ENCODE peak calls at places on chromosome 13, in nine cellular contexts. R is uterus, V is left lung, N is neural progenitor cell, P is endothelial cell of umbilical vein, T is A673, Z is testis, K is AG04450, O is upper lobe of left lung. L is an unnamed sample.

GRCh38 chr13:25429466-25429865 is 57.7 kb downstream of the ATP8A2 start:
- DNase-seq in R (no peak), V (no peak), N (no peak), P (no peak), T (no peak), Z (no peak), K (no peak), O (no peak), L (no peak)

GRCh38 chr13:73625562-73626339 is 508.5 kb downstream of the KLF12 start:
- DNase-seq in R (no peak), V (no peak), N (no peak), P (no peak), T (no peak), Z (no peak), K (no peak), O (no peak), L (peak)

GRCh38 chr13:94701313-94702180 is 10.8 kb downstream of the SOX21 start:
- DNase-seq in R (no peak), V (no peak), N (no peak), P (no peak), T (no peak), Z (no peak), K (no peak), O (no peak), L (no peak)

GRCh38 chr13:20402881-20403280 is 122.8 kb downstream of the CRYL1 start:
- DNase-seq in R (no peak), V (no peak), N (no peak), P (no peak), T (no peak), Z (no peak), K (no peak), O (peak), L (no peak)

GRCh38 chr13:95056266-95056665 is 245.0 kb downstream of the ABCC4 start:
- DNase-seq in R (no peak), V (no peak), N (peak), P (no peak), T (no peak), Z (no peak), K (no peak), O (no peak), L (no peak)

GRCh38 chr13:75864718-75865117 is 228.6 kb downstream of the LMO7 start:
- DNase-seq in R (no peak), V (no peak), N (no peak), P (no peak), T (no peak), Z (no peak), K (peak), O (no peak), L (no peak)

GRCh38 chr13:75334634-75335447 is 147.1 kb downstream of the TBC1D4 start:
- DNase-seq in R (no peak), V (no peak), N (no peak), P (no peak), T (no peak), Z (no peak), K (no peak), O (no peak), L (no peak)

GRCh38 chr13:63190742-63191141 is 1775.1 kb upstream of the PCDH20 start:
- DNase-seq in R (no peak), V (no peak), N (no peak), P (no peak), T (peak), Z (no peak), K (no peak), O (no peak), L (no peak)

GRCh38 chr13:24063281-24063851 is 97.2 kb upstream of the SPATA13 start:
- DNase-seq in R (peak), V (no peak), N (no peak), P (peak), T (no peak), Z (peak), K (no peak), O (no peak), L (no peak)

GRCh38 chr13:53191091-53191490 is 162.5 kb downstream of the OLFM4 start:
- DNase-seq in R (no peak), V (no peak), N (peak), P (no peak), T (peak), Z (no peak), K (no peak), O (no peak), L (no peak)

GRCh38 chr13:44853641-44854040 is 135.6 kb downstream of the NUFIP1 start:
- DNase-seq in R (no peak), V (no peak), N (no peak), P (peak), T (no peak), Z (no peak), K (no peak), O (peak), L (no peak)

GRCh38 chr13:103055166-103055565 is 11.1 kb downstream of the SLC10A2 start:
- DNase-seq in R (no peak), V (no peak), N (no peak), P (no peak), T (no peak), Z (no peak), K (no peak), O (no peak), L (no peak)

GRCh38 chr13:26062853-26063444 is 11.1 kb upstream of the SHISA2 start:
- DNase-seq in R (no peak), V (no peak), N (peak), P (peak), T (peak), Z (peak), K (no peak), O (no peak), L (no peak)

GRCh38 chr13:92158335-92158734 is 759.9 kb downstream of the GPC5 start:
- DNase-seq in R (no peak), V (no peak), N (no peak), P (no peak), T (no peak), Z (no peak), K (no peak), O (no peak), L (no peak)

GRCh38 chr13:51832471-51833152 is 12.4 kb downstream of the TMEM272 start:
- DNase-seq in R (no peak), V (no peak), N (peak), P (peak), T (peak), Z (no peak), K (no peak), O (no peak), L (peak)

GRCh38 chr13:73708393-73708985 is 425.7 kb downstream of the KLF12 start:
- DNase-seq in R (peak), V (no peak), N (peak), P (peak), T (peak), Z (peak), K (peak), O (peak), L (peak)

GRCh38 chr13:71902676-71903075 is 35.7 kb upstream of the DACH1 start:
- DNase-seq in R (no peak), V (no peak), N (no peak), P (no peak), T (no peak), Z (no peak), K (no peak), O (no peak), L (no peak)

GRCh38 chr13:40974460-40975407 is 44.4 kb downstream of the ELF1 start:
- DNase-seq in R (no peak), V (no peak), N (peak), P (peak), T (peak), Z (peak), K (no peak), O (peak), L (no peak)

GRCh38 chr13:105442941-105443340 is 1092.5 kb downstream of the EFNB2 start:
- DNase-seq in R (no peak), V (no peak), N (no peak), P (peak), T (peak), Z (no peak), K (peak), O (no peak), L (no peak)

GRCh38 chr13:79686441-79686840 is 205.5 kb downstream of the NDFIP2 start:
- DNase-seq in R (no peak), V (no peak), N (no peak), P (no peak), T (no peak), Z (no peak), K (no peak), O (no peak), L (no peak)

GRCh38 chr13:39353988-39354387 is 249.0 kb downstream of the LHFPL6 start:
- DNase-seq in R (no peak), V (no peak), N (no peak), P (no peak), T (no peak), Z (no peak), K (no peak), O (no peak), L (no peak)

GRCh38 chr13:73258396-73258795 is 199.6 kb downstream of the KLF5 start:
- DNase-seq in R (no peak), V (no peak), N (no peak), P (no peak), T (no peak), Z (no peak), K (no peak), O (no peak), L (no peak)

GRCh38 chr13:40352385-40352778 is 314.1 kb downstream of the FOXO1 start:
- DNase-seq in R (peak), V (no peak), N (no peak), P (no peak), T (no peak), Z (peak), K (no peak), O (peak), L (no peak)

GRCh38 chr13:27956576-27957300 is 12.4 kb downstream of the CDX2 start:
- DNase-seq in R (no peak), V (no peak), N (no peak), P (no peak), T (no peak), Z (no peak), K (no peak), O (no peak), L (no peak)

GRCh38 chr13:58437436-58437835 is 805.9 kb downstream of the PCDH17 start:
- DNase-seq in R (no peak), V (no peak), N (no peak), P (no peak), T (peak), Z (no peak), K (no peak), O (no peak), L (no peak)

GRCh38 chr13:71603255-71603654 is 263.7 kb downstream of the DACH1 start:
- DNase-seq in R (no peak), V (no peak), N (no peak), P (no peak), T (no peak), Z (no peak), K (no peak), O (no peak), L (no peak)

GRCh38 chr13:50449465-50449864 is 394.0 kb downstream of the DLEU7 start:
- DNase-seq in R (no peak), V (no peak), N (no peak), P (peak), T (no peak), Z (no peak), K (no peak), O (no peak), L (no peak)

DNA sequence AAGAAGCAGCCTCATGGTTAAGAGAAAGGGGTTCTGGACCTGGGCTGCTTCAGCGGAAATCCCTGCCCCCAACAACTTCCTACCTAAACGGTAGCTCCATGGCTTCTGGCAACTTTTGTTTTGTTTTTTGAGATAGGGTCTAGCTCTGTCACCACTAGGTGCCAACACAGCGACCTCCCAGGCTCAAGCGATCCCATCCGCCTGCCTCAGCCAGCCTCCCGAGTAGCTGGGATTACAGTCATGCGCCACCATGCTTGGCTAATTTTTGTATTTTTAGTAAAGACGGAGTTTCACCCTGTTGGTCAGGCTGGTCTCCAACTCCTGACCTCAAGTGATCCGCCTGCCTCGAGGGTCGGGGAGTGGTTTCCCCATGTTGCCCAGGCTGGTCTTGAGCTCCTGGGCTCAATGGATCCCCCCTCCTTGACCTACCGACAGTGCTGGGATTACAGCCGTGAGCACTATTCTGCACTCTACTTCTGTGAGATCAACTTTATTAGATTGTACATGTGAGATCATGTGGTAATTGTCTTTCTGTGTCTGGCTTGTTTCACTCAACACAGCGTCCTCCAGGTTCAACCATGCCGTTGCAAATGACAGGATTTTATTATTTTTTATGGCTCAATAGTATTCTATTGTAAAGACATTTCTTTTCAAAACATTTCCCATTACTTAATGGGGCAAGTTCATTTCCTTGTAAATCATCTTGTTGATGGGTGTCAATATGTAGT is 1.3 kb upstream of the OBI1 start:
- DNase-seq in R (no peak), V (no peak), N (no peak), P (peak), T (peak), Z (peak), K (no peak), O (no peak), L (no peak)
- H3K4me3 ChIP-seq in R (peak), V (peak), N (no peak), P (no peak), T (peak), Z (peak), K (peak), O (peak), L (peak)

DNA sequence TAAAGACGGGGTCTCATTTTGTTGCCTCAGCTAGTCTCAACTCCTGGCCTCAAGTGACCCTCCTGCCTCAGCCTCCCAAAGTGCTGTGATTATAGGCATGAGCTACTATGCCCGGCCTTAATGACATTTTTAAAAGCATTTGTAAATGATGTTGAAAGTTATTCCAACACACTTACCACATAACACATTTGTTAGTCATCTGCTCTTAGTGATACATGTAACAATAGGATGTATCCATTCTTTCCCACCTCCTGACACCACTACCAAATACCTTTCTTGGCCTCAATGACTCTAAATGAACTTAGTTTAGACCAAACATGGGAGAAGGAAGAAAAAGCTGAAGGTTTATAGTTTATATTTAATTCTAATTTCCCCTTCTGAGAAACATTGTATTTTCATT is 59.8 kb upstream of the MEDAG start:
- DNase-seq in R (no peak), V (no peak), N (no peak), P (no peak), T (no peak), Z (no peak), K (no peak), O (no peak), L (no peak)
- H3K27ac ChIP-seq in R (no peak), V (peak), N (no peak), P (no peak), T (no peak), Z (no peak), K (no peak), O (no peak), L (no peak)

GRCh38 chr13:110913911-110914292 is 967 bp downstream of the ANKRD10 start:
- DNase-seq in R (no peak), V (no peak), N (no peak), P (no peak), T (no peak), Z (no peak), K (no peak), O (no peak), L (no peak)
- H3K4me3 ChIP-seq in R (peak), V (peak), N (peak), P (peak), T (peak), Z (peak), K (peak), O (peak), L (peak)

DNA sequence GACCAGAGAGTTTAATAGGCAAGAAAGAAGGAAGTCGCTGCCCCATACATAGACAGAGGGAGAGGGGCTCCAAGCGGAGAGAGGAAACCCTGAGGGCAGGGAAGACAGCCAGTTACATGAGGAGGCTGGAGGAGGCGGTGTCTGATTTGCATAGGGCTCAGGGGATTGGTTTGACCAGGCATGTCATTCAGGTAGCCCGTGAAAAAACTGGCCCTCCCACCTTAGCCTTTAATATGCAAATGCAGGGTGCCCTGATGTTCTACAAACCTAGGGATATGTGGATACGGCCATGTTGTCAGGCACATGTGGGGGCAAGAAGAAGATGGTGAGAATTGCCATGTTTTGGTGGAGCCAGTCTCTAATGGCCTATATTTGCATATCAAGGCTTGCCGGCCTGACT is 1461.6 kb downstream of the PCDH9 start:
- DNase-seq in R (no peak), V (no peak), N (no peak), P (no peak), T (no peak), Z (peak), K (no peak), O (no peak), L (no peak)
- H3K27ac ChIP-seq in R (no peak), V (no peak), N (no peak), P (no peak), T (no peak), Z (no peak), K (no peak), O (no peak), L (no peak)

DNA sequence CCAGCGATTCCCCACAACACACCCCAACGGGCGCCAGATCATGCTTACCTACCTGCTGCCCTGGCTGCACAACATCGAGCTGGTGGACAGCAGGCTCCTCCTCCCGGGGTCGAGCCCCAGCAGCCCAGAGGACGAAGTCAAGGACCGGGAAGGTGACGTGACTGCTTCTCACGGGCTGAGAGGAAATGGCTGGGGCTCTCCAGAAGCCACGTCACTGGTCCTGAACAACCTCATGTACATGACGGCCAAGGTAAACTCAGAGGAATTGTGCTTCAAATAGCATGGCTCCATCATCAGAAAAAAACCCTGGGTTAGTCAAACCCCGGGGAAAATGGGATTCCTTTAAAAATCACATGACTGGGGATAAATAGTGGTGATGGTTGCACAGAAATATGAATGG is 106.3 kb downstream of the ZAR1L start:
- DNase-seq in R (no peak), V (no peak), N (no peak), P (no peak), T (no peak), Z (no peak), K (no peak), O (no peak), L (no peak)
- H3K4me3 ChIP-seq in R (no peak), V (no peak), N (no peak), P (no peak), T (no peak), Z (no peak), K (no peak), O (no peak), L (no peak)

DNA sequence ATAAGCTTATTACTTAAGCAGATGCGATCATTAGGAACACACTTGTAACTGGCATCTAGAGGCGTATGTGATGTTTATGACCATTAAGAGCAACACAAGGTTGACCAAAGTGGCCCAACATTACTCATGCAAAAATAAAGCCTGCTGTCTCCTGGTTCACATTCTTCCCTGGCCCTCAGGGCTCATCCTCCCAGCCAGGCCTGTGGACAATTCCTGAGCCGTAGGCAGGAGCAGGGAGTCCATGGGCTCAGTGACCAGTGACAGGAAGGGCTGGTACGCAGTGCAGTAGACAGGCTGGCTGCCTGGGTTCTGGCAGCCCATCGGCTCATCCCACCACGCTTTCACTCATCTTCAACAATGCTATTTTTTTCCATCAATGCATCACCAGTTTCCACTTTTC is 106.0 kb downstream of the STK24 start:
- DNase-seq in R (no peak), V (no peak), N (no peak), P (no peak), T (no peak), Z (no peak), K (no peak), O (no peak), L (no peak)
- H3K27ac ChIP-seq in R (no peak), V (no peak), N (no peak), P (no peak), T (no peak), Z (no peak), K (no peak), O (no peak), L (no peak)

GRCh38 chr13:113364371-113364932 is 522 bp upstream of the GRTP1 start:
- DNase-seq in R (peak), V (no peak), N (no peak), P (no peak), T (no peak), Z (no peak), K (no peak), O (no peak), L (no peak)
- H3K4me3 ChIP-seq in R (peak), V (peak), N (peak), P (no peak), T (peak), Z (peak), K (peak), O (peak), L (no peak)